ENCODE peak calls at places on chromosome 1, in five cellular contexts. P is PC-3, J is NCI-H2107, E is GM19239, L is NCI-H2029. N is an unnamed sample.

GRCh38 chr1:228415221-228415620 is 1.4 kb downstream of the TRIM17 start:
- DNase-seq in L (no peak), P (no peak), J (no peak), E (no peak), N (no peak)

GRCh38 chr1:31572323-31573104 is 3.8 kb upstream of the TINAGL1 start:
- DNase-seq in P (no peak), L (no peak), E (no peak), J (no peak), N (peak; percentile 54)

GRCh38 chr1:198153103-198153502 is 3.7 kb upstream of the NEK7 start:
- DNase-seq in E (no peak), L (peak; percentile 45), J (no peak), P (peak; percentile 47), N (peak; percentile 68)

GRCh38 chr1:222948079-222948478 is 133.2 kb downstream of the DISP1 start:
- DNase-seq in E (no peak), J (no peak), P (peak; percentile 65), L (no peak), N (no peak)

GRCh38 chr1:227131193-227131592 is 187.1 kb downstream of the CDC42BPA start:
- DNase-seq in P (peak; percentile 83), J (no peak), L (no peak), E (no peak), N (peak; percentile 44)

GRCh38 chr1:118636004-118636403 is 352.1 kb downstream of the TBX15 start:
- DNase-seq in P (peak; percentile 13), L (no peak), E (no peak), J (no peak), N (no peak)

GRCh38 chr1:37262439-37263170 is 211.8 kb upstream of the ZC3H12A start:
- DNase-seq in L (no peak), J (no peak), P (no peak), E (no peak), N (no peak)

GRCh38 chr1:22704440-22705067 is 6.1 kb upstream of the EPHB2 start:
- DNase-seq in E (peak; percentile 78), L (peak; percentile 50), J (peak; percentile 76), P (peak; percentile 90), N (peak; percentile 93)

GRCh38 chr1:166174108-166174507 is 7.3 kb upstream of the FAM78B start:
- DNase-seq in E (no peak), J (no peak), L (no peak), P (peak; percentile 14), N (no peak)

GRCh38 chr1:63413394-63413793 is 46.0 kb downstream of the ALG6 start:
- DNase-seq in E (no peak), L (no peak), P (no peak), J (no peak), N (no peak)

GRCh38 chr1:204406621-204407020 is 5.0 kb downstream of the PPP1R15B start:
- DNase-seq in P (no peak), L (no peak), J (no peak), E (no peak), N (no peak)

GRCh38 chr1:54158071-54158470 is 5.3 kb upstream of the CDCP2 start:
- DNase-seq in L (no peak), P (peak; percentile 82), E (no peak), J (peak; percentile 37), N (peak; percentile 39)

GRCh38 chr1:186026946-186027345 is 292.8 kb downstream of the HMCN1 start:
- DNase-seq in J (no peak), L (no peak), E (no peak), P (no peak), N (peak; percentile 1)

GRCh38 chr1:232635778-232636356 is 5.9 kb upstream of the SIPA1L2 start:
- DNase-seq in P (peak; percentile 85), L (peak; percentile 63), J (peak; percentile 52), E (no peak), N (peak; percentile 65)

GRCh38 chr1:67880056-67880601 is 46.9 kb upstream of the GNG12 start:
- DNase-seq in J (no peak), L (peak; percentile 88), E (no peak), P (peak; percentile 89), N (peak; percentile 52)

GRCh38 chr1:247228133-247228532 is 27.7 kb upstream of the VN1R5 start:
- DNase-seq in P (no peak), E (no peak), J (no peak), L (no peak), N (no peak)

GRCh38 chr1:16984717-16985116 is 4.3 kb upstream of the MFAP2 start:
- DNase-seq in L (no peak), P (peak; percentile 98), J (no peak), E (no peak), N (peak; percentile 93)

GRCh38 chr1:172530000-172530399 is 3.0 kb upstream of the SUCO start:
- DNase-seq in L (no peak), P (peak; percentile 98), E (no peak), J (no peak), N (no peak)

GRCh38 chr1:15001317-15001900 is 152.1 kb upstream of the TMEM51 start:
- DNase-seq in L (no peak), E (no peak), J (no peak), P (no peak), N (no peak)

GRCh38 chr1:38958967-38959366 is 17.3 kb upstream of the RHBDL2 start:
- DNase-seq in L (no peak), J (no peak), P (peak; percentile 75), E (no peak), N (peak; percentile 19)

GRCh38 chr1:7046314-7046713 is 261.1 kb downstream of the CAMTA1 start:
- DNase-seq in L (no peak), E (no peak), J (no peak), P (peak; percentile 59), N (peak; percentile 68)

GRCh38 chr1:76867342-76868130 is at the start of gene ST6GALNAC5:
- DNase-seq in L (no peak), J (no peak), P (peak; percentile 16), E (no peak), N (peak; percentile 59)

GRCh38 chr1:215517441-215517891 is 49.6 kb upstream of the KCTD3 start:
- DNase-seq in L (no peak), E (no peak), P (peak; percentile 93), J (no peak), N (no peak)

GRCh38 chr1:184036517-184036949 is 995 bp downstream of the COLGALT2 start:
- DNase-seq in L (no peak), J (peak; percentile 19), E (no peak), P (no peak), N (peak; percentile 58)

GRCh38 chr1:55156608-55157007 is 58.6 kb downstream of the USP24 start:
- DNase-seq in J (no peak), P (no peak), E (no peak), L (no peak), N (no peak)

GRCh38 chr1:207805841-207806421 is 54.1 kb downstream of the CD46 start:
- DNase-seq in E (no peak), J (no peak), P (peak; percentile 94), L (no peak), N (peak; percentile 93)

GRCh38 chr1:237005674-237006073 is 1.4 kb upstream of the MT1HL1 start:
- DNase-seq in E (no peak), P (no peak), L (no peak), J (no peak), N (no peak)

GRCh38 chr1:156384007-156384406 is 15.0 kb downstream of the RHBG start:
- DNase-seq in L (no peak), J (no peak), E (no peak), P (no peak), N (no peak)

GRCh38 chr1:37765937-37766664 is 1.2 kb upstream of the EPHA10 start:
- DNase-seq in J (no peak), P (peak; percentile 28), E (no peak), L (no peak), N (no peak)

GRCh38 chr1:90753556-90753955 is 36.5 kb upstream of the BARHL2 start:
- DNase-seq in L (no peak), J (no peak), E (no peak), P (no peak), N (no peak)

GRCh38 chr1:90919900-90920299 is 101.9 kb downstream of the ZNF644 start:
- DNase-seq in J (no peak), L (no peak), P (no peak), E (no peak), N (peak; percentile 4)

GRCh38 chr1:154182342-154183044 is 9.4 kb downstream of the TPM3 start:
- DNase-seq in E (no peak), P (peak; percentile 68), J (no peak), L (peak; percentile 33), N (peak; percentile 88)